ENCODE peak calls at places on chromosomes 11 and 22, in four cellular contexts. A is nephron progenitor cell, E is Calu3, R is lower lobe of right lung. W is an unnamed sample.

GRCh38 chr22:43922123-43922522 is 1.5 kb upstream of the PNPLA3 start:
- DNase-seq in R (no peak), E (peak; percentile 15), A (no peak), W (no peak)

GRCh38 chr11:77198440-77198849 is 70.4 kb downstream of the MYO7A start:
- DNase-seq in R (no peak), E (peak; percentile 34), A (peak; percentile 47), W (no peak)

GRCh38 chr11:113363406-113363805 is 24.2 kb upstream of the ANKK1 start:
- DNase-seq in E (no peak), A (no peak), R (no peak), W (no peak)

GRCh38 chr11:22041039-22041438 is 151.8 kb upstream of the ANO5 start:
- DNase-seq in E (no peak), A (no peak), R (no peak), W (no peak)

GRCh38 chr11:83628622-83629347 is 342.6 kb upstream of the CCDC90B start:
- DNase-seq in A (no peak), R (no peak), E (no peak), W (no peak)

GRCh38 chr11:122040476-122040875 is 75.5 kb downstream of the BLID start:
- DNase-seq in A (no peak), R (no peak), E (no peak), W (no peak)

GRCh38 chr22:45164217-45165123 is 745 bp downstream of the NUP50 start:
- DNase-seq in R (peak; percentile 55), E (peak; percentile 26), A (peak; percentile 72), W (peak; percentile 28)

GRCh38 chr11:75351541-75352416 is at the start of gene ARRB1:
- DNase-seq in A (peak; percentile 79), R (peak; percentile 88), E (peak; percentile 71), W (peak; percentile 47)

GRCh38 chr11:119373917-119374631 is 7.4 kb downstream of the USP2 start:
- DNase-seq in E (peak; percentile 80), A (peak; percentile 86), R (no peak), W (peak; percentile 77)

GRCh38 chr22:31611065-31611760 is 50.8 kb downstream of the PISD start:
- DNase-seq in E (no peak), R (peak; percentile 51), A (no peak), W (no peak)

GRCh38 chr22:42152661-42153270 is 22.2 kb upstream of the CYP2D6 start:
- DNase-seq in E (no peak), A (no peak), R (no peak), W (no peak)

GRCh38 chr11:16881074-16881709 is 133.0 kb downstream of the PLEKHA7 start:
- DNase-seq in E (peak; percentile 83), A (peak; percentile 18), R (peak; percentile 69), W (no peak)

GRCh38 chr11:44630511-44631210 is 65.2 kb downstream of the CD82 start:
- DNase-seq in A (no peak), R (no peak), E (no peak), W (peak; percentile 5)

GRCh38 chr11:123707606-123708205 is 33.8 kb downstream of the ZNF202 start:
- DNase-seq in A (peak; percentile 61), E (peak; percentile 53), R (no peak), W (peak; percentile 38)

GRCh38 chr11:6635082-6635932 is 16.1 kb upstream of the TPP1 start:
- DNase-seq in R (peak; percentile 56), E (no peak), A (peak; percentile 58), W (no peak)

GRCh38 chr22:19942071-19942885 is 660 bp upstream of the TXNRD2 start:
- DNase-seq in E (no peak), A (no peak), R (peak; percentile 67), W (no peak)

GRCh38 chr22:49034836-49035817 is 792.5 kb downstream of the BRD1 start:
- DNase-seq in E (no peak), R (no peak), A (no peak), W (no peak)

GRCh38 chr11:87889126-87889525 is 286.1 kb downstream of the RAB38 start:
- DNase-seq in E (no peak), R (no peak), A (no peak), W (no peak)

DNA sequence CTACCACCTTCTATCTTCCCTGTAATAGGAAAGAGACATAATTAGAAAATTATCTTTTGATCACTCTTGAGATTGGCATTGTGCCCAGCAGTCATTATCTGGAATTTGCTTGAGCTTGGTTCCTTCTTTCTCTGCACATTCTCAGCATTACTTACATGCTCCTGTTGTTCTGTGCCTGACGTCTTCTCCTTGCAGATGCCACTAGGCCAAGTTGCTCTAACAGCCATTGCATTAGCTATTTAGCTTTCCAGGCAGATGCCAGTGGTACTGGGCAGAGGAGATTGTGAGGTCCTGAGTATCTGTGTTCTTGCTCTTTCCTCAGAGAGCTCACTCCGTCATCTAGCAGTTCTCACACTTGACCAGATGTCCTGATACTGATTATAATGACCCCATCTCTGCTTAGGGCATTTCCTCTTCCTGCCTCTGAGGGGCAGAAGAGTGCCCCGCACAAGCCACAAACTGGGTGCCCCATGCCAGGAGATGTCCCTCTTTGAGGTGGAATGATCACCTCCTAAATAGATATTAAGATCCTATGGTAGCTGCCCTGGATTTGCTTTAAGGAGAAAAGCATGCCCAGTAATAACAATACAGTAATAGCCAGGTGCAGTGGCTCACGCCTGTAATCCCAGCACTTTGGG is 30.7 kb downstream of the ARHGAP1 start:
- DNase-seq in E (no peak), R (no peak), A (no peak), W (no peak)
- TF ChIP-seq CTCF in E (no peak), R (peak; percentile 23), A (no peak), W (peak; percentile 27)

GRCh38 chr11:11635456-11635855 is 13.7 kb upstream of the GALNT18 start:
- DNase-seq in E (no peak), A (no peak), R (no peak), W (no peak)
- TF ChIP-seq CTCF in E (no peak), A (no peak), R (no peak), W (no peak)

GRCh38 chr11:109423860-109424190 is 1.8 kb downstream of the C11orf87 start:
- DNase-seq in E (no peak), A (no peak), R (no peak), W (no peak)

GRCh38 chr11:109421981-109422590 is at the start of gene C11orf87:
- DNase-seq in A (peak; percentile 67), R (peak; percentile 33), E (no peak), W (no peak)

GRCh38 chr11:109424893-109425292 is 2.9 kb downstream of the C11orf87 start:
- DNase-seq in E (no peak), A (peak; percentile 88), R (peak; percentile 47), W (peak; percentile 79)

GRCh38 chr11:109422755-109423113 is 744 bp downstream of the C11orf87 start:
- DNase-seq in A (no peak), E (no peak), R (no peak), W (no peak)

GRCh38 chr11:109423114-109423859 is 1.3 kb downstream of the C11orf87 start:
- DNase-seq in R (no peak), A (peak; percentile 47), E (no peak), W (no peak)
- TF ChIP-seq CTCF in R (no peak), A (no peak), E (no peak), W (no peak)

GRCh38 chr11:20873054-20873453 is 203.7 kb downstream of the NELL1 start:
- DNase-seq in E (no peak), A (peak; percentile 39), R (no peak), W (peak; percentile 19)
- TF ChIP-seq CTCF in E (no peak), A (peak; percentile 52), R (peak; percentile 24), W (peak; percentile 71)

DNA sequence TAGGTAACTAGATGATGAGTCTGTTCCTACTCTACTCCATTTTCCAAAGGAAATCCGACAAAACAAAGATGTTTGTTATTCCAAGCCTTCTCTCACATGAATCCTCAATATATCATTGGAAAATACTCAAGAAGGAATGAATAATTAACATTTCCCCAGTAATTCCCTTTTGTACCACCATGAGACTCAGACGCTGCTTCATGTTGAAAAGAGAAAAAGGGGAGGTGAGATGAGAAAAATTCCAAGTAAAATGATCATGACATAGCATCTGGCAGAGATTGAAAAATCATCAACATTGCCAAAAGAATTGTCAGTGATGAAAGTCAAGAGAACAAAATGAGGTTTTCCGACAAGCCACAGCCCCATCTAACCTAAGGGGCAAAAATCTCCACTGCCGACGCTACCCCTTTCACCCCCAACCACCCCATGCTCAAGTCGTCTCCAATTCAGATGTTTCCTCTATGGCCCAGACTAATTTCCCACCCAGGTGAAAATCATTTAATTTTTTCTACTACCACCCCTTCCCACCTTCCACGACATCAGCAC is 1.3 kb downstream of the RAB6A start:
- DNase-seq in E (no peak), A (no peak), R (no peak), W (no peak)
- TF ChIP-seq CTCF in E (no peak), A (no peak), R (peak; percentile 25), W (peak; percentile 30)

DNA sequence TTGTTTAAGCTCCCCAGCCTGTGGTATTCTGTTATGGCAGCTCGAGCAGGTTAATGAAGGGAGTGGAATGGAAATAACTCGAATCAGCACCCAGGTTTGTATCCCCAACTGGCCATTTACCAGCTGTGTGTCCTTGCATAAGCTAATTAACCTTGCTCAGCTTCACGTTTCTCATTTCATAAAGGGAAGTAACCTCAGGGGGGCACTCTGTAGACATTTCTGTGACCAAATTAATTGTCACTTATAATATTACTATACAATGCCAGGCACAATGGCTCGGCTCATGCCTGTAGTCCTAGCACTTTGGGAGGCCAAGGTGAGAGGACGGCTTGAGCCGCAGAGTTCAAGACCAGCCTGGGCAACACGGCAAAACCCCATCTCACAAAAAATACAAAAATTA is 13.8 kb downstream of the ADA2 start:
- DNase-seq in E (no peak), R (no peak), A (no peak), W (no peak)
- TF ChIP-seq CTCF in E (no peak), R (no peak), A (no peak), W (no peak)

DNA sequence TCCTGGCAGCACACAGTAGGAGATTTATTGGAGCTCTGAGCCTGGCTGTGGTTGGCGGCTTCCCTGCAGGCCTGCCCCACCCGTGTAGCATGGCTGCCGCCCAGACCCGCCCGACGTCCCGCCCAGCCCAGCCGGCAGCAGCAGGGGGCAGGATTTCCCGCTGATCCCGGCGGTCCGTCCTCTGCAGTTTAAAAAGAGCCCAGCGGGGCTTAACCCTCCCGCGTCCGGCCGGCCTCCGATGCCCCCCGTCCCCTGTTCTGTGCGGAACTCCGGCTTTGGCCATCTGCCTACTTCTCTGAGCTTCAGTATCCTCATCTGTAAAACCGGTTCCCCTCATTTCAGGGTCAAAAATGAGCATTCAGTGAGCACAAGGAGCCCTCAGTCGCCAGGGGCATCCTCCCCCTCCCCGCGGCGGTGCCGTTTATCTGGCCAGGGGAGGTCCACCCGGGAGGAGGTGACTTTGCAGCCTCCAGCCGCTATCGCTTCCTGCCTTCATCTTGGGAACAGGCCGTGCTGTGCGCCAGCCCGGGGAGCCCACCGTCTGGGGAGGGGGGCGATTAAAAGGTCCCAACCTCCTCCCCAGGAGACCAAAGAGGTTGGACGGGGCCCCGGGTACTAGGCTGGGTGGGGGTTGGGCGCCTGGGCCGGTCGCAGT is at the start of gene GAS2L1:
- DNase-seq in R (peak; percentile 86), E (peak; percentile 88), A (peak; percentile 84), W (peak; percentile 64)
- TF ChIP-seq CTCF in R (peak; percentile 77), E (peak; percentile 62), A (peak; percentile 51), W (peak; percentile 66)

DNA sequence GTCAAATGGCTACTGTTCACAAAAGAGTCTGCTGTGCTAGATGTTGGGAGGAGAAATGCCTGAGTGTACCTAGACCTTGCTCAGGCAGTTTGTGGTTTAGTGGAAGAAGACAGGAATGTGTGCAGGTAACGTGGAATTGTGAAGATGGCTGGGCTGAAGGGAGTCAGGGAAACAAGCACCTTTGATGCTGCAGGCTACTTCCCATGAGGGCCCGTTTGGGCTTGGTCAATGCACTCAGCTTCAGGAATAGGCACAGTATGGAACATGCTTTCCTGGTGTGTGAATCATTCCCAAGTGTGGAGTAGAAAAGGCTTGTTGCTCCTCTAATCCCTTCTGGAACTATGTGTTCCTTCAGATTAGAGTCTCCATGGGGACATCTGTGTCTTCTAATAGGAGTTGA is 318.3 kb upstream of the MTNR1B start:
- DNase-seq in A (no peak), E (no peak), R (no peak), W (no peak)
- TF ChIP-seq CTCF in A (no peak), E (no peak), R (no peak), W (no peak)

W was measured in progenitor cell of endocrine pancreas.